ENCODE peak calls at places on chromosomes 12 and 14, in six cellular contexts. One of them, this sample, is unnamed.

GRCh38 chr12:112198120-112198733 is 72.9 kb downstream of the TRAFD1 start:
- DNase-seq in mesothelial cell of epicardium: peak
- DNase-seq in activated CD4-positive, CD25-positive, alpha-beta regulatory T cell: no peak
- DNase-seq in stimulated activated CD8-positive, alpha-beta memory T cell treated with anti-CD3 and anti-CD28 coated beads, Interleukin-15, amount 100 ng/mL, for 1 hour: peak
- DNase-seq in fibroblast of mammary gland: peak
- DNase-seq in SHP77 treated with DMSO at 0.1 percent for 48 hours: peak
- DNase-seq in this sample: peak

GRCh38 chr12:72271401-72271740 is 799 bp upstream of the TRHDE start:
- DNase-seq in mesothelial cell of epicardium: peak
- DNase-seq in activated CD4-positive, CD25-positive, alpha-beta regulatory T cell: no peak
- DNase-seq in stimulated activated CD8-positive, alpha-beta memory T cell treated with anti-CD3 and anti-CD28 coated beads, Interleukin-15, amount 100 ng/mL, for 1 hour: no peak
- DNase-seq in fibroblast of mammary gland: no peak
- DNase-seq in SHP77 treated with DMSO at 0.1 percent for 48 hours: no peak
- DNase-seq in this sample: no peak

GRCh38 chr12:51884676-51885229 is 3.1 kb upstream of the ANKRD33 start:
- DNase-seq in mesothelial cell of epicardium: no peak
- DNase-seq in activated CD4-positive, CD25-positive, alpha-beta regulatory T cell: no peak
- DNase-seq in stimulated activated CD8-positive, alpha-beta memory T cell treated with anti-CD3 and anti-CD28 coated beads, Interleukin-15, amount 100 ng/mL, for 1 hour: no peak
- DNase-seq in fibroblast of mammary gland: peak
- DNase-seq in SHP77 treated with DMSO at 0.1 percent for 48 hours: no peak
- DNase-seq in this sample: no peak

GRCh38 chr14:53955671-53956426 is 776 bp downstream of the BMP4 start:
- DNase-seq in mesothelial cell of epicardium: peak
- DNase-seq in activated CD4-positive, CD25-positive, alpha-beta regulatory T cell: no peak
- DNase-seq in stimulated activated CD8-positive, alpha-beta memory T cell treated with anti-CD3 and anti-CD28 coated beads, Interleukin-15, amount 100 ng/mL, for 1 hour: no peak
- DNase-seq in fibroblast of mammary gland: no peak
- DNase-seq in SHP77 treated with DMSO at 0.1 percent for 48 hours: no peak
- DNase-seq in this sample: no peak

GRCh38 chr12:21656931-21657335 is 709 bp downstream of the LDHB start:
- DNase-seq in mesothelial cell of epicardium: no peak
- DNase-seq in activated CD4-positive, CD25-positive, alpha-beta regulatory T cell: no peak
- DNase-seq in stimulated activated CD8-positive, alpha-beta memory T cell treated with anti-CD3 and anti-CD28 coated beads, Interleukin-15, amount 100 ng/mL, for 1 hour: no peak
- DNase-seq in fibroblast of mammary gland: peak
- DNase-seq in SHP77 treated with DMSO at 0.1 percent for 48 hours: no peak
- DNase-seq in this sample: peak

GRCh38 chr12:100266802-100267602 is at the start of the genes DEPDC4 and SCYL2:
- DNase-seq in mesothelial cell of epicardium: peak
- DNase-seq in activated CD4-positive, CD25-positive, alpha-beta regulatory T cell: peak
- DNase-seq in stimulated activated CD8-positive, alpha-beta memory T cell treated with anti-CD3 and anti-CD28 coated beads, Interleukin-15, amount 100 ng/mL, for 1 hour: peak
- DNase-seq in fibroblast of mammary gland: peak
- DNase-seq in SHP77 treated with DMSO at 0.1 percent for 48 hours: peak
- DNase-seq in this sample: peak

GRCh38 chr14:69129264-69129880 is 23.5 kb downstream of the DCAF5 start:
- DNase-seq in mesothelial cell of epicardium: peak
- DNase-seq in activated CD4-positive, CD25-positive, alpha-beta regulatory T cell: peak
- DNase-seq in stimulated activated CD8-positive, alpha-beta memory T cell treated with anti-CD3 and anti-CD28 coated beads, Interleukin-15, amount 100 ng/mL, for 1 hour: peak
- DNase-seq in fibroblast of mammary gland: peak
- DNase-seq in SHP77 treated with DMSO at 0.1 percent for 48 hours: peak
- DNase-seq in this sample: peak

GRCh38 chr12:131944601-131945251 is 5.0 kb upstream of the EP400 start:
- DNase-seq in mesothelial cell of epicardium: peak
- DNase-seq in activated CD4-positive, CD25-positive, alpha-beta regulatory T cell: no peak
- DNase-seq in stimulated activated CD8-positive, alpha-beta memory T cell treated with anti-CD3 and anti-CD28 coated beads, Interleukin-15, amount 100 ng/mL, for 1 hour: no peak
- DNase-seq in fibroblast of mammary gland: no peak
- DNase-seq in SHP77 treated with DMSO at 0.1 percent for 48 hours: no peak
- DNase-seq in this sample: no peak

GRCh38 chr12:7542813-7543212 is 39.2 kb upstream of the CD163 start:
- DNase-seq in mesothelial cell of epicardium: no peak
- DNase-seq in activated CD4-positive, CD25-positive, alpha-beta regulatory T cell: no peak
- DNase-seq in stimulated activated CD8-positive, alpha-beta memory T cell treated with anti-CD3 and anti-CD28 coated beads, Interleukin-15, amount 100 ng/mL, for 1 hour: no peak
- DNase-seq in fibroblast of mammary gland: peak
- DNase-seq in SHP77 treated with DMSO at 0.1 percent for 48 hours: no peak
- DNase-seq in this sample: no peak

GRCh38 chr14:83849999-83850611 is 1679.8 kb upstream of the FLRT2 start:
- DNase-seq in mesothelial cell of epicardium: no peak
- DNase-seq in activated CD4-positive, CD25-positive, alpha-beta regulatory T cell: no peak
- DNase-seq in stimulated activated CD8-positive, alpha-beta memory T cell treated with anti-CD3 and anti-CD28 coated beads, Interleukin-15, amount 100 ng/mL, for 1 hour: no peak
- DNase-seq in fibroblast of mammary gland: no peak
- DNase-seq in SHP77 treated with DMSO at 0.1 percent for 48 hours: no peak
- DNase-seq in this sample: no peak

GRCh38 chr12:79127268-79127895 is 262.8 kb downstream of the SYT1 start:
- DNase-seq in mesothelial cell of epicardium: no peak
- DNase-seq in activated CD4-positive, CD25-positive, alpha-beta regulatory T cell: no peak
- DNase-seq in stimulated activated CD8-positive, alpha-beta memory T cell treated with anti-CD3 and anti-CD28 coated beads, Interleukin-15, amount 100 ng/mL, for 1 hour: no peak
- DNase-seq in fibroblast of mammary gland: peak
- DNase-seq in SHP77 treated with DMSO at 0.1 percent for 48 hours: no peak
- DNase-seq in this sample: no peak

GRCh38 chr12:40152783-40153383 is 47.0 kb upstream of the SLC2A13 start:
- DNase-seq in mesothelial cell of epicardium: peak
- DNase-seq in activated CD4-positive, CD25-positive, alpha-beta regulatory T cell: peak
- DNase-seq in stimulated activated CD8-positive, alpha-beta memory T cell treated with anti-CD3 and anti-CD28 coated beads, Interleukin-15, amount 100 ng/mL, for 1 hour: peak
- DNase-seq in fibroblast of mammary gland: peak
- DNase-seq in SHP77 treated with DMSO at 0.1 percent for 48 hours: peak
- DNase-seq in this sample: peak

GRCh38 chr12:124863409-124864325 is at the start of gene SCARB1:
- DNase-seq in mesothelial cell of epicardium: peak
- DNase-seq in activated CD4-positive, CD25-positive, alpha-beta regulatory T cell: peak
- DNase-seq in stimulated activated CD8-positive, alpha-beta memory T cell treated with anti-CD3 and anti-CD28 coated beads, Interleukin-15, amount 100 ng/mL, for 1 hour: peak
- DNase-seq in fibroblast of mammary gland: peak
- DNase-seq in SHP77 treated with DMSO at 0.1 percent for 48 hours: peak
- DNase-seq in this sample: peak

GRCh38 chr12:28698541-28698940 is 450.5 kb upstream of the FAR2 start:
- DNase-seq in mesothelial cell of epicardium: no peak
- DNase-seq in activated CD4-positive, CD25-positive, alpha-beta regulatory T cell: no peak
- DNase-seq in stimulated activated CD8-positive, alpha-beta memory T cell treated with anti-CD3 and anti-CD28 coated beads, Interleukin-15, amount 100 ng/mL, for 1 hour: no peak
- DNase-seq in fibroblast of mammary gland: no peak
- DNase-seq in SHP77 treated with DMSO at 0.1 percent for 48 hours: no peak
- DNase-seq in this sample: no peak

GRCh38 chr12:913919-914718 is 35.4 kb downstream of the RAD52 start:
- DNase-seq in mesothelial cell of epicardium: no peak
- DNase-seq in activated CD4-positive, CD25-positive, alpha-beta regulatory T cell: no peak
- DNase-seq in stimulated activated CD8-positive, alpha-beta memory T cell treated with anti-CD3 and anti-CD28 coated beads, Interleukin-15, amount 100 ng/mL, for 1 hour: no peak
- DNase-seq in fibroblast of mammary gland: peak
- DNase-seq in SHP77 treated with DMSO at 0.1 percent for 48 hours: no peak
- DNase-seq in this sample: no peak

GRCh38 chr14:73059326-73059725 is 992 bp downstream of the RBM25 start:
- DNase-seq in mesothelial cell of epicardium: no peak
- DNase-seq in activated CD4-positive, CD25-positive, alpha-beta regulatory T cell: no peak
- DNase-seq in stimulated activated CD8-positive, alpha-beta memory T cell treated with anti-CD3 and anti-CD28 coated beads, Interleukin-15, amount 100 ng/mL, for 1 hour: no peak
- DNase-seq in fibroblast of mammary gland: peak
- DNase-seq in SHP77 treated with DMSO at 0.1 percent for 48 hours: no peak
- DNase-seq in this sample: no peak